ENCODE peak calls at places on chromosomes 5 and 9, in nine cellular contexts. N is neural progenitor cell, M is hepatocyte, Q is GM23338, S is MM.1S, V is SK-N-SH, U is PC-3, G is HCT116, A is GM23248. L is an unnamed sample.

GRCh38 chr5:113117543-113118110 is 141.0 kb downstream of the DCP2 start:
- DNase-seq in U (no peak), V (no peak), A (no peak), Q (no peak), N (no peak), G (no peak), S (peak; percentile 67), M (no peak), L (peak; percentile 20)

GRCh38 chr5:159800131-159800830 is 116.0 kb upstream of the ADRA1B start:
- DNase-seq in A (no peak), M (no peak), N (no peak), Q (no peak), U (no peak), V (no peak), S (no peak), G (no peak), L (no peak)

GRCh38 chr9:89549031-89549644 is 51.2 kb upstream of the SEMA4D start:
- DNase-seq in G (peak; percentile 52), M (peak; percentile 85), A (peak; percentile 73), S (peak; percentile 76), N (peak; percentile 77), Q (peak; percentile 81), U (peak; percentile 64), V (peak; percentile 89), L (peak; percentile 85)

GRCh38 chr5:111649516-111649915 is 107.5 kb downstream of the NREP start:
- DNase-seq in S (no peak), V (no peak), Q (no peak), A (no peak), U (no peak), N (no peak), G (no peak), M (no peak), L (no peak)

GRCh38 chr9:95506438-95506691 is 10.4 kb downstream of the PTCH1 start:
- DNase-seq in G (no peak), M (peak; percentile 43), S (peak; percentile 57), V (peak; percentile 63), N (no peak), A (peak; percentile 79), Q (no peak), U (peak; percentile 21), L (peak; percentile 71)

GRCh38 chr5:87551807-87552377 is 139.2 kb upstream of the CCNH start:
- DNase-seq in V (peak; percentile 14), M (peak; percentile 19), Q (no peak), A (no peak), S (no peak), U (no peak), N (no peak), G (no peak), L (no peak)

GRCh38 chr9:89750117-89750551 is 145.3 kb downstream of the GADD45G start:
- DNase-seq in M (no peak), Q (peak; percentile 7), A (no peak), U (no peak), N (peak; percentile 80), G (no peak), S (no peak), V (peak; percentile 71), L (no peak)

GRCh38 chr5:112121268-112121667 is 297.8 kb downstream of the EPB41L4A start:
- DNase-seq in Q (no peak), V (no peak), U (no peak), M (no peak), N (no peak), G (no peak), S (no peak), A (no peak), L (no peak)

GRCh38 chr5:147743686-147744332 is 38.7 kb downstream of the JAKMIP2 start:
- DNase-seq in U (no peak), S (no peak), V (peak; percentile 46), M (no peak), Q (no peak), A (no peak), G (no peak), N (no peak), L (no peak)

GRCh38 chr9:99881769-99882168 is 24.7 kb upstream of the STX17 start:
- DNase-seq in S (no peak), V (no peak), A (no peak), U (no peak), M (no peak), G (no peak), N (no peak), Q (no peak), L (no peak)

GRCh38 chr9:91192785-91193657 is 168.7 kb downstream of the AUH start:
- DNase-seq in N (peak; percentile 67), Q (peak; percentile 80), V (peak; percentile 75), S (peak; percentile 86), A (peak; percentile 100), M (peak; percentile 94), U (peak; percentile 94), G (peak; percentile 97), L (peak; percentile 59)

GRCh38 chr5:134444941-134445471 is 33.3 kb upstream of the CDKN2AIPNL start:
- DNase-seq in G (no peak), A (no peak), M (no peak), V (no peak), Q (no peak), U (no peak), S (no peak), N (no peak), L (no peak)

GRCh38 chr5:147234098-147234824 is 565 bp upstream of the STK32A start:
- DNase-seq in V (no peak), M (peak; percentile 13), G (no peak), U (no peak), S (no peak), A (peak; percentile 12), Q (peak; percentile 27), N (peak; percentile 37), L (no peak)

GRCh38 chr9:76883341-76883740 is 22.6 kb downstream of the PRUNE2 start:
- DNase-seq in M (no peak), V (no peak), N (no peak), G (no peak), Q (peak; percentile 36), U (no peak), S (no peak), A (no peak), L (no peak)

GRCh38 chr5:103060414-103060954 is 59.5 kb downstream of the GIN1 start:
- DNase-seq in A (no peak), M (peak; percentile 10), Q (peak; percentile 17), S (no peak), V (no peak), U (peak; percentile 32), G (no peak), N (no peak), L (no peak)

GRCh38 chr5:143212261-143212660 is 191.2 kb downstream of the NR3C1 start:
- DNase-seq in N (no peak), V (no peak), U (no peak), G (no peak), S (no peak), M (no peak), A (no peak), Q (no peak), L (no peak)
- H3K4me1 ChIP-seq in N (peaks cover 32% of the 10 kb centered on the region), V (no peaks in the 10 kb centered on the region), U (no peaks in the 10 kb centered on the region), G (no peaks in the 10 kb centered on the region), S (peaks cover 20% of the 10 kb centered on the region), M (peaks cover 7% of the 10 kb centered on the region), A (peaks cover 18% of the 10 kb centered on the region), Q (peaks cover 5% of the 10 kb centered on the region), L (no peaks in the 10 kb centered on the region)

DNA sequence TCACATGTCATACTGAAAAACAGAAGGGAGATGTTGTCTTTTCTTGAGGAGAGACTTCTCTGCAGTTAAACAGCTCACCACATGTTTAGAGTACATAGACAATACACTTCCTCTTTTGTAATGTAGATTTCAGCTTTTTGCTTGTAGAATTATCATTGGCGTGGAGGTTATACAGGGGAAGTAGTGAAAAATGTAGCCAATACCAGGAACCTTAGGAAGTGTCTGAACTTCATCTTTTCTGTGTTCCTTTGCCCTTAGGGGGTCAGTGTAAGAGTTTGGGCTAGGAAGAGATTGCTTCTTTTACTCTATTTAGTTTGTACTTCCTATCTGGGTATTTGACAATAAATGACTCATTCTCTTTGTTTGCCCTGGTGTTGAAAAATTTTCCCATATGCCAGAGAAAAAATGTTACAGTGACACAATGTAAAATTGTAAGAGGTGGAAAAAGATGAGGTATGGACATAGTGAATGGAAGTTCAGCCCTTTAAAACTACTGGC is 21.0 kb upstream of the CDKN2B start:
- DNase-seq in V (no peak), M (no peak), Q (no peak), A (peak; percentile 84), U (peak; percentile 74), S (no peak), N (no peak), G (no peak), L (peak; percentile 56)
- TF ChIP-seq EZH2phosphoT487 in V (no peak), M (no peak), Q (no peak), A (no peak), U (no peak), S (no peak), N (no peak), G (no peak), L (no peak)

GRCh38 chr9:37033753-37034319 is at the start of gene PAX5:
- DNase-seq in N (no peak), M (no peak), A (peak; percentile 23), U (no peak), G (no peak), S (no peak), Q (peak; percentile 44), V (no peak), L (peak; percentile 50)

GRCh38 chr9:37034320-37034937 is 361 bp upstream of the PAX5 start:
- DNase-seq in V (peak; percentile 79), M (peak; percentile 48), N (peak; percentile 84), S (peak; percentile 54), U (peak; percentile 40), G (no peak), Q (peak; percentile 80), A (peak; percentile 38), L (peak; percentile 89)

GRCh38 chr9:37035472-37036236 is 1.6 kb upstream of the PAX5 start:
- DNase-seq in A (no peak), Q (peak; percentile 76), V (peak; percentile 70), N (peak; percentile 76), G (no peak), S (no peak), U (no peak), M (no peak), L (peak; percentile 47)

GRCh38 chr9:37036237-37037136 is 2.4 kb upstream of the PAX5 start:
- DNase-seq in M (peak; percentile 50), V (peak; percentile 72), Q (peak; percentile 53), A (peak; percentile 62), G (no peak), N (peak; percentile 72), U (peak; percentile 4), S (peak; percentile 58), L (peak; percentile 88)

GRCh38 chr9:37034938-37035471 is 937 bp upstream of the PAX5 start:
- DNase-seq in N (peak; percentile 77), Q (peak; percentile 66), A (no peak), V (peak; percentile 38), M (no peak), G (no peak), S (no peak), U (no peak), L (no peak)
- H3K27ac ChIP-seq in N (no peak overlapping the region), Q (no peak overlapping the region), A (no peak overlapping the region), V (no peak overlapping the region), M (no peak overlapping the region), G (no peak overlapping the region), S (no peak overlapping the region), U (no peak overlapping the region), L (peak overlapping the region; percentile 95)

DNA sequence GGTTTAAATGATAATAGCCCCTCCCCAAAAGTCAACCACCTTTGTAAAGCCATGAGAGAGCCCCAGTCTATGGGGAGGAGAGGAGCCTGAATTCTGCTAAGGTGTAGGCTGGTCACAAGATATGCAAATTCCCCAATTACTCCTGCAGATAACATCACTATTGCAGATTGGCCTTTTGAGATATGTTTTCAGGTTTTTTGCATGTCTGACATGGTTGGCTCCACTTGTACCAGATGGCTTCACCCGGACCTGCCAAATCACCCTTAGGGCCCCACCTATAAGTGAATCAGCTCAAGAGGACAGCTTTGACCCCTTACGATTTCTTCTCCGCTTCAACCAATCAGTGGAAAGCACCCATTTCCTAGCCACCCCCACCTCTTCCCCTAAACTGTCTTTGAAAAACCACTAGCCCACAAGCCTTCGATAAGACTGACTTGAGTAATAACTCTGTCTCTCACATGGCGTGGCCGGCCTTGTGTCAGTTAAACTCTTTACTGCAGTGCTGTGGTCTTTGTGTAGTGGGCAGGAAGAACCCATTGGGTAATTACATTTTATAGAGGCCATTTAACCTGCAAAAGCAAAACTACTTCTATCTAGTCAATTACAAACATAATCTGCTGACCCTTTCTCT is 69.7 kb downstream of the PRLR start:
- DNase-seq in S (no peak), G (no peak), N (no peak), M (no peak), A (no peak), Q (no peak), V (no peak), U (no peak), L (no peak)
- H3K4me1 ChIP-seq in S (no peaks in the 10 kb centered on the region), G (no peaks in the 10 kb centered on the region), N (peaks cover 6% of the 10 kb centered on the region), M (peaks cover 20% of the 10 kb centered on the region), A (peaks cover 13% of the 10 kb centered on the region), Q (peaks cover 2% of the 10 kb centered on the region), V (no peaks in the 10 kb centered on the region), U (no peaks in the 10 kb centered on the region), L (no peaks in the 10 kb centered on the region)

L was measured in OCI-LY7.